ENCODE peak calls at places on chromosomes 5 and 9, in eight cellular contexts. T, V, W, Y, E, K, M and U are unnamed samples.

GRCh38 chr5:78649816-78650561 is 1.4 kb upstream of the LHFPL2 start:
- DNase-seq in T (no peak), V (no peak), W (no peak), Y (no peak), E (peak; percentile 71), K (peak; percentile 43), M (no peak), U (no peak)

GRCh38 chr9:34163439-34163838 is 15.4 kb upstream of the UBAP1 start:
- DNase-seq in T (no peak), V (peak; percentile 12), W (no peak), Y (no peak), E (no peak), K (no peak), M (no peak), U (no peak)

GRCh38 chr5:68554566-68555279 is 339.2 kb downstream of the PIK3R1 start:
- DNase-seq in T (peak; percentile 41), V (no peak), W (peak; percentile 92), Y (no peak), E (peak; percentile 36), K (peak; percentile 85), M (peak; percentile 94), U (peak; percentile 69)

GRCh38 chr9:79629721-79630120 is 58.0 kb downstream of the TLE4 start:
- DNase-seq in T (no peak), V (no peak), W (no peak), Y (no peak), E (no peak), K (peak; percentile 50), M (no peak), U (no peak)

GRCh38 chr9:90774682-90775081 is 26.9 kb upstream of the SYK start:
- DNase-seq in T (no peak), V (no peak), W (no peak), Y (no peak), E (no peak), K (no peak), M (no peak), U (no peak)

GRCh38 chr5:71873202-71873601 is 154.1 kb downstream of the CARTPT start:
- DNase-seq in T (no peak), V (no peak), W (no peak), Y (no peak), E (no peak), K (no peak), M (no peak), U (no peak)

GRCh38 chr5:159448841-159449407 is 118.6 kb upstream of the IL12B start:
- DNase-seq in T (no peak), V (no peak), W (no peak), Y (no peak), E (no peak), K (no peak), M (no peak), U (no peak)

GRCh38 chr5:100232730-100233129 is 302.4 kb upstream of the FAM174A start:
- DNase-seq in T (no peak), V (no peak), W (no peak), Y (no peak), E (no peak), K (no peak), M (no peak), U (no peak)

GRCh38 chr9:84950879-84951811 is 281.6 kb downstream of the NTRK2 start:
- DNase-seq in T (no peak), V (no peak), W (no peak), Y (no peak), E (no peak), K (no peak), M (no peak), U (no peak)

DNA sequence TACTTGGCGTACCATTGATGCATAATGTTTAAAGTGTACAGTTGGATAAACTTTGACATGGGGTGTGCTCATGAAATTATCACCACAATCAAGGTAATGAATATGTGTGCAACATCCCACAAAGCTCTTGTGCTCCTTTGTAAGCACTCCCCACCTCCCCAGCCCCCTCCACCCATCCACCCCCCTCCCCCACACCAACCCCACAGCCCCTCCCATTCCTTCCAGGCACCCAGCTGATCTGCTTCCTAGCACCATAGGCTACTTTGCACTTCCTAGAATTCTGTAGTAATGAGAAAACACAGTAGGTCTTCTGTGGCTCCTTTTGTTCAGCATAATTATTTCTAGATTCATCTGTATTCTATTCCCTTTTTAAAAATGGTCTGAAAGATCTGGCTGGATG is 24.5 kb downstream of the FGD3 start:
- DNase-seq in T (no peak), V (no peak), W (no peak), Y (no peak), E (no peak), K (no peak), M (no peak), U (no peak)
- H3K4me1 ChIP-seq in T (peaks cover 13% of the 10 kb centered on the region), V (peaks cover 8% of the 10 kb centered on the region), W (no peaks in the 10 kb centered on the region), Y (peaks cover 81% of the 10 kb centered on the region), E (no peaks in the 10 kb centered on the region), K (no peaks in the 10 kb centered on the region), M (no peaks in the 10 kb centered on the region), U (no peaks in the 10 kb centered on the region)

GRCh38 chr5:88680253-88681132 is 202.5 kb downstream of the MEF2C start:
- DNase-seq in T (peak; percentile 85), V (peak; percentile 54), W (no peak), Y (peak; percentile 60), E (peak; percentile 68), K (peak; percentile 81), M (peak; percentile 83), U (peak; percentile 80)

GRCh38 chr5:88679638-88680037 is 203.3 kb downstream of the MEF2C start:
- DNase-seq in T (no peak), V (no peak), W (no peak), Y (no peak), E (no peak), K (peak; percentile 12), M (no peak), U (no peak)

GRCh38 chr5:88677943-88678779 is 204.8 kb downstream of the MEF2C start:
- DNase-seq in T (no peak), V (no peak), W (no peak), Y (no peak), E (no peak), K (no peak), M (peak; percentile 38), U (no peak)

GRCh38 chr5:88677502-88677901 is 205.5 kb downstream of the MEF2C start:
- DNase-seq in T (no peak), V (no peak), W (no peak), Y (no peak), E (no peak), K (no peak), M (no peak), U (no peak)

GRCh38 chr5:88678780-88679491 is 204.0 kb downstream of the MEF2C start:
- DNase-seq in T (no peak), V (no peak), W (no peak), Y (no peak), E (no peak), K (no peak), M (no peak), U (no peak)
- H3K4me3 ChIP-seq in T (no peak overlapping the region), V (no peak overlapping the region), W (no peak overlapping the region), Y (no peak overlapping the region), E (no peak overlapping the region), K (no peak overlapping the region), M (peak overlapping the region; percentile 64), U (no peak overlapping the region)

GRCh38 chr5:134129411-134130238 is 15.1 kb downstream of the TCF7 start:
- DNase-seq in T (no peak), V (no peak), W (no peak), Y (no peak), E (no peak), K (no peak), M (no peak), U (no peak)

GRCh38 chr5:134128648-134128995 is 14.1 kb downstream of the TCF7 start:
- DNase-seq in T (no peak), V (no peak), W (no peak), Y (no peak), E (no peak), K (no peak), M (no peak), U (no peak)

GRCh38 chr5:134131578-134132350 is 17.3 kb downstream of the TCF7 start:
- DNase-seq in T (no peak), V (no peak), W (peak; percentile 55), Y (no peak), E (no peak), K (no peak), M (no peak), U (peak; percentile 34)

GRCh38 chr5:134131165-134131564 is 16.7 kb downstream of the TCF7 start:
- DNase-seq in T (no peak), V (no peak), W (no peak), Y (no peak), E (no peak), K (no peak), M (no peak), U (no peak)

GRCh38 chr5:134130239-134130945 is 15.9 kb downstream of the TCF7 start:
- DNase-seq in T (no peak), V (no peak), W (peak; percentile 50), Y (no peak), E (no peak), K (no peak), M (no peak), U (peak; percentile 36)
- H3K4me1 ChIP-seq in T (peaks cover 6% of the 10 kb centered on the region), V (peaks cover 58% of the 10 kb centered on the region), W (peaks cover 24% of the 10 kb centered on the region), Y (peaks cover 98% of the 10 kb centered on the region), E (no peaks in the 10 kb centered on the region), K (peaks cover 9% of the 10 kb centered on the region), M (no peaks in the 10 kb centered on the region), U (peaks cover 19% of the 10 kb centered on the region)

GRCh38 chr9:124426361-124426760 is 11.1 kb upstream of the PSMB7 start:
- DNase-seq in T (no peak), V (no peak), W (no peak), Y (no peak), E (no peak), K (no peak), M (no peak), U (no peak)

GRCh38 chr9:124427281-124427680 is 12.0 kb upstream of the PSMB7 start:
- DNase-seq in T (no peak), V (no peak), W (no peak), Y (no peak), E (no peak), K (no peak), M (no peak), U (no peak)

GRCh38 chr9:124423591-124423990 is 8.3 kb upstream of the PSMB7 start:
- DNase-seq in T (no peak), V (no peak), W (no peak), Y (no peak), E (no peak), K (peak; percentile 45), M (no peak), U (no peak)

GRCh38 chr9:124429530-124429867 is 14.3 kb upstream of the PSMB7 start:
- DNase-seq in T (no peak), V (no peak), W (no peak), Y (no peak), E (no peak), K (no peak), M (no peak), U (no peak)

GRCh38 chr9:124428751-124429529 is 13.7 kb upstream of the PSMB7 start:
- DNase-seq in T (no peak), V (no peak), W (no peak), Y (no peak), E (no peak), K (peak; percentile 63), M (no peak), U (no peak)
- H3K4me3 ChIP-seq in T (no peak overlapping the region), V (no peak overlapping the region), W (no peak overlapping the region), Y (no peak overlapping the region), E (no peak overlapping the region), K (no peak overlapping the region), M (no peak overlapping the region), U (no peak overlapping the region)

DNA sequence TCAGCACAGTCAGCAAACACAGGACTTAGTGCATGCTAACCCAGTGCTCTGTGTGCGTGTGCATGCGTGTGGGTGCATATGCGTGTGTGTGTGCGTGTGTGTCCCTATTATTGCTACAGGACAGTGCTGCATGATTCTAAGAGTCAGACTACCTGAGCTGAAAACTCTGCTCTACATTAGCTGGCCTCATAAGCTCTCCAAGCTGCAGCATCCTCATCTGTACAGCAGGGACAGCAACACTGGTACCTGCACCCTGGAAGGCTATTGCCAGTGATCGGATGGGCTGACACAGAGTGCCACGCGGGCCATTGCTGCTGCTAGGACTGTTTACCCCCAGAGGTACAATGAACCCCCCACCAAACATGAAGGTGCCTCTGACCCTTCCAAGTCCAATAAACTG is 1.2 kb downstream of the ADAMTS12 start:
- DNase-seq in T (no peak), V (no peak), W (no peak), Y (no peak), E (peak; percentile 54), K (no peak), M (no peak), U (no peak)
- H3K4me1 ChIP-seq in T (peaks cover 26% of the 10 kb centered on the region), V (peaks cover 10% of the 10 kb centered on the region), W (peaks cover 63% of the 10 kb centered on the region), Y (no peaks in the 10 kb centered on the region), E (peaks cover 2% of the 10 kb centered on the region), K (peaks cover 10% of the 10 kb centered on the region), M (no peaks in the 10 kb centered on the region), U (no peaks in the 10 kb centered on the region)